ENCODE peak calls at places on chromosomes 13 and 19, in five cellular contexts. D is mucosa of descending colon, L is Caco-2, E is fibroblast of villous mesenchyme, A is bronchial epithelial cell. P is an unnamed sample.

GRCh38 chr13:80363890-80364503 is 23.1 kb upstream of the SPRY2 start:
- DNase-seq in E (peak), A (peak), D (no peak), L (no peak), P (no peak)

GRCh38 chr13:97161832-97162231 is 60.3 kb upstream of the MBNL2 start:
- DNase-seq in L (no peak), E (no peak), A (no peak), D (no peak), P (no peak)

GRCh38 chr13:83378901-83379300 is 503.4 kb downstream of the SLITRK1 start:
- DNase-seq in A (peak), L (no peak), E (no peak), D (no peak), P (no peak)

GRCh38 chr13:94417294-94417693 is 62.2 kb downstream of the DCT start:
- DNase-seq in L (no peak), D (no peak), A (no peak), E (no peak), P (no peak)

GRCh38 chr19:52336117-52336811 is at the start of gene ZNF610:
- DNase-seq in A (peak), D (peak), L (peak), E (peak), P (peak)

GRCh38 chr13:59906413-59907027 is 257.2 kb downstream of the DIAPH3 start:
- DNase-seq in L (no peak), E (peak), D (no peak), A (peak), P (no peak)

GRCh38 chr13:27283906-27284523 is 13.4 kb downstream of the RASL11A start:
- DNase-seq in L (no peak), D (no peak), E (peak), A (no peak), P (no peak)

GRCh38 chr19:31532034-31532433 is 182.8 kb upstream of the TSHZ3 start:
- DNase-seq in A (no peak), E (no peak), L (no peak), D (no peak), P (peak)

GRCh38 chr13:85654227-85654626 is 145.0 kb downstream of the SLITRK6 start:
- DNase-seq in A (no peak), L (no peak), D (no peak), E (no peak), P (no peak)

GRCh38 chr19:7869453-7869909 is 4.7 kb downstream of the PRR36 start:
- DNase-seq in A (peak), E (peak), L (peak), D (peak), P (no peak)

GRCh38 chr19:29843180-29844051 is 31.6 kb downstream of the CCNE1 start:
- DNase-seq in E (peak), A (no peak), D (peak), L (peak), P (no peak)

DNA sequence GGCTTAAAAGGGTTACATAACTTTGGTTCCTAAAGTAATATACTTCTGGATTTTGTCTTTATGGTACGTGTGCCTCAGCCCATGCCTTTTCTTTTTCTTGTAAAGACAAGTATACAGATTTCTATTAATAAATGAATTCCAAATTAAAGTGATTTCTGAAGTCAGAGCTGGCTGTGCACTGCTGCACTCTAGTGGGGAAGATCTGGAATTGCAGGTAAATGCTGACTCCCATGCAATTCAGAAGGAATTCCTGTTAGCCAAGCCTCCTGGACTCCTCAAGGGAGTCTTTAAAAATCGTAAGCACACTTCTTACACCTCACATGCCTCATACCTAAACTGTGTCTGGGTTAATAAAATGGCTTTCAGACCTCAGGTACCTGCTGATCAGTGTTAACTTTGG is 118.4 kb upstream of the SLC7A1 start:
- DNase-seq in D (no peak), L (no peak), A (no peak), E (no peak), P (no peak)
- TF ChIP-seq CTCF in D (peak), L (peak), A (peak), E (peak), P (peak)

GRCh38 chr19:48588670-48589399 is 17.7 kb upstream of the SPACA4 start:
- DNase-seq in D (peak), L (peak), A (peak), E (peak), P (peak)

GRCh38 chr19:48587387-48587786 is 19.2 kb upstream of the SPACA4 start:
- DNase-seq in A (no peak), L (no peak), D (no peak), E (no peak), P (no peak)

GRCh38 chr19:48595171-48595570 is 11.4 kb upstream of the SPACA4 start:
- DNase-seq in D (no peak), L (no peak), A (no peak), E (no peak), P (no peak)

GRCh38 chr19:48595833-48596232 is 10.7 kb upstream of the SPACA4 start:
- DNase-seq in L (no peak), A (no peak), D (no peak), E (no peak), P (no peak)

DNA sequence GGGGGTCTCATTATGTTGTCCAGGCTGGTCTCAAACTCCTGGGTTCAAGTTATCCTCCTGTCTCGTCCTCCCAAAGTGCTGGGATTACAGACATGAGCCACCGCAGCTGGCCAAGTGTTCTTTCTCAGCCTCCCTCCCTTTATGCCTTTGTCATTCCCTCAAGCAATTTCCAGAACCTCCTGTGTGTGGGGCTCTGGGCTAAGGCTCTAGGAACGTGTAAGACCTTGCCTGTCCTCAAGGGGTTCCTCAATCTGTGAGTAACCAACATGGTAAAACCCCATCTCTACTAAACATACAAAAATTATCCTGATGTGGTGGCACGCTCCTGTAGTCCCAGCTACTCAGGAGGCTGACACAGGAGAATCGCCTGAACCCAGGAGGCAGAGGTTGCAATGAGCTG is 15.5 kb upstream of the SPACA4 start:
- DNase-seq in D (no peak), L (no peak), E (no peak), A (no peak), P (no peak)
- TF ChIP-seq CTCF in D (no peak), L (peak), E (no peak), A (no peak), P (no peak)

DNA sequence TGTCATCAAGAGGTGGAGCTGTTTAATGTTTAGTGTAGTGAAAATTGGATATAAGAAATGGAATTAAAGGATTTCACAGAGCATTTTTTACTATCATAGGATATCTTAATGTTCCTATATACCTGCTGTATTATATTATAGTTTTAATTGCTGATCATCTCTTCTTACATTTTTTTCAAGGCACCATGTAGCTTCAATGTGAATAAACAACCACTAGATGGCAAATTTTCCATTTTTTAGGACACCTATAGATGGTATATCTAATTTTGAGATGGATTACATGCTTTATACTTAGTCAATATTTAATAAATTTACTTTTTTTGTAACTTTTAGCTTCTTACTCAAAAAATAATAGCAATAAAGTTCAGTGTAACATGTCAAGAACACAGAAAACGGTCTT is 9.0 kb upstream of the ATXN8OS start:
- DNase-seq in E (no peak), D (no peak), A (peak), L (no peak), P (no peak)
- TF ChIP-seq CTCF in E (no peak), D (no peak), A (peak), L (peak), P (peak)

GRCh38 chr13:98556968-98557591 is 19.8 kb downstream of the STK24 start:
- DNase-seq in L (no peak), D (no peak), E (peak), A (no peak), P (no peak)
- TF ChIP-seq CTCF in L (no peak), D (no peak), E (no peak), A (peak), P (no peak)

GRCh38 chr13:49649244-49649962 is 21.1 kb downstream of the ARL11 start:
- DNase-seq in A (peak), E (peak), D (no peak), L (no peak), P (no peak)
- TF ChIP-seq CTCF in A (peak), E (peak), D (no peak), L (peak), P (peak)

GRCh38 chr19:20371911-20372310 is 193.7 kb downstream of the ZNF737 start:
- DNase-seq in L (no peak), A (no peak), D (no peak), E (no peak), P (no peak)

GRCh38 chr19:20365146-20365545 is 198.1 kb downstream of the ZNF486 start:
- DNase-seq in A (no peak), L (no peak), D (no peak), E (peak), P (no peak)

GRCh38 chr19:20367811-20368294 is 197.7 kb downstream of the ZNF737 start:
- DNase-seq in D (no peak), E (no peak), A (no peak), L (no peak), P (no peak)
- TF ChIP-seq CTCF in D (no peak), E (no peak), A (no peak), L (no peak), P (no peak)

GRCh38 chr19:1210227-1210538 is 4.6 kb downstream of the STK11 start:
- DNase-seq in E (no peak), A (no peak), D (no peak), L (no peak), P (no peak)

GRCh38 chr19:1206063-1206732 is 620 bp downstream of the STK11 start:
- DNase-seq in D (peak), L (no peak), E (no peak), A (no peak), P (no peak)

GRCh38 chr19:1199531-1199930 is 6.0 kb upstream of the STK11 start:
- DNase-seq in A (no peak), E (no peak), L (no peak), D (no peak), P (no peak)

GRCh38 chr19:1206733-1207301 is 1.2 kb downstream of the STK11 start:
- DNase-seq in E (no peak), A (peak), D (peak), L (no peak), P (no peak)

GRCh38 chr19:1205114-1206062 is at the start of gene STK11:
- DNase-seq in L (peak), D (peak), A (peak), E (peak), P (peak)
- TF ChIP-seq CTCF in L (no peak), D (no peak), A (no peak), E (no peak), P (no peak)